ENCODE peak calls at places on chromosomes 5 and 9, in four cellular contexts. S is ovary, P is SK-N-SH, N is A549. Q is an unnamed sample.

GRCh38 chr5:142087920-142088679 is 20.5 kb upstream of the NDFIP1 start:
- DNase-seq in S (no peak), P (no peak), N (no peak), Q (no peak)

GRCh38 chr9:5851445-5851844 is 18.5 kb upstream of the ERMP1 start:
- DNase-seq in S (no peak), P (no peak), N (no peak), Q (no peak)

GRCh38 chr9:121638901-121639592 is 12.4 kb upstream of the DAB2IP start:
- DNase-seq in S (no peak), P (no peak), N (no peak), Q (no peak)

GRCh38 chr5:142014911-142015584 is 2.2 kb upstream of the GNPDA1 start:
- DNase-seq in S (no peak), P (peak; percentile 61), N (peak; percentile 63), Q (peak; percentile 73)

GRCh38 chr5:55510523-55510880 is 24.3 kb downstream of the PLPP1 start:
- DNase-seq in S (no peak), P (no peak), N (no peak), Q (no peak)

GRCh38 chr5:3709058-3709723 is 113.6 kb downstream of the IRX1 start:
- DNase-seq in S (no peak), P (no peak), N (no peak), Q (no peak)

GRCh38 chr9:15725953-15726352 is 173.1 kb downstream of the CCDC171 start:
- DNase-seq in S (no peak), P (no peak), N (no peak), Q (no peak)

GRCh38 chr9:33852216-33852826 is 35.4 kb downstream of the UBE2R2 start:
- DNase-seq in S (no peak), P (peak; percentile 63), N (peak; percentile 75), Q (peak; percentile 65)

GRCh38 chr5:172800088-172800551 is 29.1 kb upstream of the DUSP1 start:
- DNase-seq in S (peak; percentile 33), P (no peak), N (peak; percentile 72), Q (peak; percentile 38)

GRCh38 chr9:136254381-136255165 is 9.0 kb upstream of the QSOX2 start:
- DNase-seq in S (peak; percentile 67), P (no peak), N (peak; percentile 29), Q (no peak)

GRCh38 chr5:120413706-120414105 is 50.4 kb upstream of the PRR16 start:
- DNase-seq in S (no peak), P (no peak), N (no peak), Q (no peak)

GRCh38 chr9:122468735-122469134 is 9.0 kb downstream of the OR1J1 start:
- DNase-seq in S (no peak), P (no peak), N (no peak), Q (no peak)

GRCh38 chr5:58150936-58151335 is 308.9 kb downstream of the PLK2 start:
- DNase-seq in S (no peak), P (no peak), N (no peak), Q (no peak)

GRCh38 chr5:176360894-176361436 is 599 bp downstream of the KIAA1191 start:
- DNase-seq in S (no peak), P (no peak), N (no peak), Q (no peak)

GRCh38 chr5:81234801-81235200 is 1.7 kb downstream of the CKMT2 start:
- DNase-seq in S (peak; percentile 30), P (no peak), N (no peak), Q (no peak)

GRCh38 chr9:89835676-89836075 is 230.9 kb downstream of the GADD45G start:
- DNase-seq in S (no peak), P (no peak), N (no peak), Q (no peak)

GRCh38 chr9:91119147-91119546 is 242.6 kb downstream of the AUH start:
- DNase-seq in S (no peak), P (no peak), N (no peak), Q (no peak)

GRCh38 chr5:59829389-59829788 is 64.1 kb downstream of the PDE4D start:
- DNase-seq in S (no peak), P (no peak), N (no peak), Q (no peak)

GRCh38 chr9:133742251-133742650 is 4.1 kb upstream of the SARDH start:
- DNase-seq in S (no peak), P (peak; percentile 3), N (no peak), Q (no peak)

GRCh38 chr5:116650544-116650943 is 75.9 kb upstream of the SEMA6A start:
- DNase-seq in S (no peak), P (no peak), N (no peak), Q (no peak)

GRCh38 chr9:9997585-9997984 is 615.2 kb downstream of the PTPRD start:
- DNase-seq in S (no peak), P (no peak), N (no peak), Q (no peak)

GRCh38 chr9:97053717-97054116 is 14.8 kb upstream of the CTSV start:
- DNase-seq in S (no peak), P (no peak), N (no peak), Q (no peak)
- H3K27ac ChIP-seq in S (no peak overlapping the region), P (no peak overlapping the region), N (no peak overlapping the region), Q (no peak overlapping the region)

GRCh38 chr5:178861627-178862026 is 1.9 kb downstream of the ZNF354B start:
- DNase-seq in S (no peak), P (no peak), N (no peak), Q (no peak)

GRCh38 chr5:178854284-178854683 is 5.5 kb upstream of the ZNF354B start:
- DNase-seq in S (no peak), P (no peak), N (no peak), Q (no peak)

GRCh38 chr5:178859625-178860521 is at the start of gene ZNF354B:
- DNase-seq in S (peak; percentile 88), P (peak; percentile 91), N (peak; percentile 93), Q (peak; percentile 80)
- TF ChIP-seq EP300 in S (no peak), P (no peak), N (no peak), Q (peak; percentile 94)

GRCh38 chr5:38780316-38780715 is 65.5 kb upstream of the OSMR start:
- DNase-seq in S (no peak), P (no peak), N (no peak), Q (no peak)

GRCh38 chr5:38780950-38781349 is 64.9 kb upstream of the OSMR start:
- DNase-seq in S (peak; percentile 56), P (no peak), N (peak; percentile 39), Q (peak; percentile 54)

GRCh38 chr5:38782185-38782584 is 63.6 kb upstream of the OSMR start:
- DNase-seq in S (no peak), P (no peak), N (no peak), Q (no peak)

GRCh38 chr5:38777111-38777510 is 68.7 kb upstream of the OSMR start:
- DNase-seq in S (no peak), P (no peak), N (no peak), Q (no peak)

DNA sequence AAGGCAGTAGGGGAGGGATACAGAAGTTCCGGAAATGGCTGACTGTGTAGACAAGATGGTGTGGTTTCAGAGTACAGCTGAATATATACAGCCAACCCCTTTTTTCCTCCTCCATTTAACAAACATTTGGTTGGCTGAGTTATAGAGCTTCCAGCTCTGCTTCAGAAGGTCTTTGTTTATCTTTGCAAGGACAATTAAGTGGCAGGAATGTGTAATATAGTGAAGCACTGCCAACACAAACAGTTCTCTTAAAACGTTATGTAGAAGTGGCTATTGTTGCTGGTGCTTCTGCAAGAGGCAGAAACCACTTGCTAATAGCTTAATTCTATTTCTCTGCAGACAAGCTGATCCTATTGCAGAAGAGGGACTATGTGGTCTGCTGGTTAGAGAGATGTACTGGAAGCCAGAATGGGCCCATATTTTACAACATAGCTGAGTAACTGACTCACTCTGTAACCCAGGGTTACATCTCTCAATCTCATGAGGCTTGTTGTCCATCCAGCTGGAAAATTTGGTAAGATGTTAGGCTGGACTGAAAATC is 62.7 kb upstream of the OSMR start:
- DNase-seq in S (no peak), P (no peak), N (peak; percentile 45), Q (no peak)
- TF ChIP-seq CTCF in S (no peak), P (peak; percentile 21), N (no peak), Q (no peak)

DNA sequence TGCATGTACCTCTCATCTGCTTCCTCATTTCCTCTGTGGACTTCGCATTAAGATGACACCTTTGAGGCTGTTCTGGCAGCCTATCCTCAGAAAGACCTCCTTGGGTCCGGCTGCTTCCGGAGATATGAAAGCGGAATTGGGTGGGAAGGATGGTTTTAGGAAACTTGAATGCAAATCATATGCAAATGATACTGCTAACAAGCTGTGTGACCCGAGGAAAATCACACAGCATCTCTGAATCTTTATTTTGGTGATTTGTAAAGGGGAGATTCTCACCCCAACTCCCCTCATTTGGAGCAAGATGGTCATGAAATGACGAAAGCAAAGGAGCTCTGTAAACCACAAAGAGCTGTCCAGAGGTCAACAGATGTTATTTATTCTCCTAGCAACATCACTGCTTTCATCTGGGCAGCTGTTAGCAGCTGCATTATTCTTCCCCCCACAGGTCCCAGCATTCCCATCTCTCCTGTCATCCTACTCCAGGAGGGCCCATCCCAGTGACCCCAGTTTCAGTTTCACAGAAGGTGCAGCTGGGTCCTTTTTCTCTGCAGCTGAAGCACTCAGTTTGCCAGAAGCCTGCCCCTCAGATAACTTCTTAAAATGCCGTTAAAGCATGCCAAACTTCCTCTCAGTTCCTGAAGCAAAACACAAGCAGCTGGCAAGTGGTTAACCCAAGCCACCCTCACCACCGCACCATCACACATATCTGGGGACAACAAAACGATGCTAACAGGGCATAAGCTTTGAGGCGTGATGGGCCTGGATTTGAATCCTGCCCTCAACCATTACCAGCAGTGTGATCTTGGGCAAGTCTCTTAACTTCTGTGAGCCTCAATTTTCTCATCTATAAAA is 269.6 kb downstream of the SEC61B start:
- DNase-seq in S (no peak), P (no peak), N (no peak), Q (no peak)
- H3K27ac ChIP-seq in S (no peak overlapping the region), P (peak overlapping the region; percentile 50), N (no peak overlapping the region), Q (no peak overlapping the region)

DNA sequence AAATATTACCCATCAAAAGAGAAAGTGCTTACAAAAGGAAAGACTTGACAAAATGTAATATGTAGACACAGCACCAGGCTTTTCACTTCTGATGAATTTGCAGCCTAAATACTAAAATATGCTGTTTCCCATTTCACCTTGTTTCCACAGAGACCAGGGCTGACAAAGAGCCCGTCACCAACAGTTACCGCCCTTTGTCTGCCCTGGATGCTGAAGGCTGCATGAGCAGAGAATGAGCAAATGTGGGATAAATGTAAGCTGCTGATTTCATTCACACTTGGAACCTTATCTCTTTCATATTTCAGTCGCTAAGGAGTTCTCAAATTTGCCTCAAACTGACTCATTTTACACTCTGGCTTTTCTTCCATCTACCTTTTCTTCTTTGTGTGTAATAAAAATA is 213.9 kb downstream of the TMEM167A start:
- DNase-seq in S (no peak), P (no peak), N (no peak), Q (no peak)
- TF ChIP-seq EP300 in S (no peak), P (no peak), N (no peak), Q (no peak)

DNA sequence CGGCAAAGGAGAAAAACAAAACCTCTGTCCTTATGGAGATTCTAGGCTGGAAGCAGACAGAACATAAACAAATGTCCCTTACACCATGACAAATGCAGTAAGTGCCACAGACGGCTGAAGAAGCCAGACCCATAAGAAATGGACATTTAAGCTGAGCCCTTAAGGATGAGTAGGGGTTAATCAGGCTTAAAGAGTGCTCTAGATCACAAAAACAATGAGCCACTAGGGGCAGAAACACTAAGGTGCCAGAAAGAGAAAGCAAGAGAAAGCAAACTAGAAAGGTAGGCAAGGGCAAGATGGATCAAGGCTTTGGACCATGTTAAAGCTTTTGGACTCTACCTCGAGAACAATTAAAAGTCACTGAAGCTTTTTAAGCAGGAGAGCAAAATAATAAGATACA is 326.9 kb upstream of the WWC1 start:
- DNase-seq in S (no peak), P (peak; percentile 19), N (no peak), Q (no peak)
- TF ChIP-seq CTCF in S (no peak), P (peak; percentile 40), N (no peak), Q (no peak)

GRCh38 chr9:128390150-128390812 is 19.1 kb downstream of the URM1 start:
- DNase-seq in S (no peak), P (no peak), N (no peak), Q (no peak)
- H3K27ac ChIP-seq in S (no peak overlapping the region), P (no peak overlapping the region), N (no peak overlapping the region), Q (no peak overlapping the region)

Q was measured in tibial nerve.